ENCODE peak calls at places on chromosome 20, in five cellular contexts. Y, S, B, J and K are unnamed samples.

GRCh38 chr20:1287787-1288569 is 21.9 kb downstream of the SNPH start:
- DNase-seq in Y (no peak), S (no peak), B (peak), J (no peak), K (no peak)

GRCh38 chr20:46994341-46994740 is 99.7 kb downstream of the EYA2 start:
- DNase-seq in Y (peak), S (no peak), B (peak), J (peak), K (no peak)

GRCh38 chr20:15220778-15221565 is 883.6 kb upstream of the FLRT3 start:
- DNase-seq in Y (no peak), S (no peak), B (peak), J (no peak), K (no peak)

GRCh38 chr20:4549711-4550259 is 171.9 kb upstream of the PRND start:
- DNase-seq in Y (no peak), S (no peak), B (no peak), J (no peak), K (no peak)

GRCh38 chr20:6705106-6705766 is 62.2 kb upstream of the BMP2 start:
- DNase-seq in Y (no peak), S (no peak), B (no peak), J (no peak), K (no peak)

GRCh38 chr20:16501236-16501635 is 72.0 kb downstream of the KIF16B start:
- DNase-seq in Y (no peak), S (no peak), B (no peak), J (no peak), K (no peak)

GRCh38 chr20:4919047-4919704 is 82.1 kb downstream of the SLC23A2 start:
- DNase-seq in Y (no peak), S (no peak), B (peak), J (no peak), K (no peak)

GRCh38 chr20:46670585-46671584 is 18.4 kb downstream of the TP53RK start:
- DNase-seq in Y (peak), S (no peak), B (peak), J (no peak), K (no peak)

GRCh38 chr20:3889489-3890409 is 562 bp downstream of the PANK2 start:
- DNase-seq in Y (peak), S (no peak), B (peak), J (peak), K (no peak)

GRCh38 chr20:16974855-16975162 is 226.7 kb downstream of the OTOR start:
- DNase-seq in Y (no peak), S (no peak), B (no peak), J (no peak), K (no peak)

GRCh38 chr20:47951521-47951951 is 166.3 kb upstream of the SULF2 start:
- DNase-seq in Y (no peak), S (no peak), B (no peak), J (no peak), K (no peak)

GRCh38 chr20:14580426-14581074 is 243.1 kb upstream of the FLRT3 start:
- DNase-seq in Y (peak), S (no peak), B (no peak), J (no peak), K (no peak)

GRCh38 chr20:14355791-14356190 is 18.4 kb upstream of the FLRT3 start:
- DNase-seq in Y (no peak), S (no peak), B (no peak), J (no peak), K (no peak)

GRCh38 chr20:14790771-14791517 is 453.5 kb upstream of the FLRT3 start:
- DNase-seq in Y (peak), S (no peak), B (no peak), J (no peak), K (no peak)

GRCh38 chr20:568865-569415 is 25.4 kb upstream of the CSNK2A1 start:
- DNase-seq in Y (no peak), S (no peak), B (peak), J (no peak), K (no peak)

GRCh38 chr20:1628621-1629020 is 8.8 kb upstream of the SIRPB1 start:
- DNase-seq in Y (no peak), S (no peak), B (no peak), J (no peak), K (no peak)

GRCh38 chr20:61654726-61655125 is 402.7 kb downstream of the CDH4 start:
- DNase-seq in Y (no peak), S (no peak), B (no peak), J (no peak), K (no peak)

GRCh38 chr20:18719426-18719825 is 94.2 kb upstream of the SCP2D1 start:
- DNase-seq in Y (no peak), S (no peak), B (no peak), J (no peak), K (no peak)

GRCh38 chr20:35724321-35725230 is 17.5 kb downstream of the RBM39 start:
- DNase-seq in Y (no peak), S (no peak), B (no peak), J (no peak), K (no peak)

GRCh38 chr20:13934992-13935894 is 55.2 kb downstream of the SEL1L2 start:
- DNase-seq in Y (no peak), S (no peak), B (no peak), J (no peak), K (no peak)

GRCh38 chr20:24668791-24669190 is 199.4 kb downstream of the SYNDIG1 start:
- DNase-seq in Y (no peak), S (no peak), B (no peak), J (no peak), K (no peak)

GRCh38 chr20:12989586-12989985 is 19.2 kb upstream of the SPTLC3 start:
- DNase-seq in Y (no peak), S (no peak), B (no peak), J (no peak), K (no peak)

GRCh38 chr20:20034486-20034885 is 17.3 kb downstream of the NAA20 start:
- DNase-seq in Y (no peak), S (no peak), B (no peak), J (no peak), K (no peak)

GRCh38 chr20:45821942-45822341 is 5.2 kb downstream of the TNNC2 start:
- DNase-seq in Y (no peak), S (no peak), B (no peak), J (no peak), K (no peak)

GRCh38 chr20:9147553-9148024 is 78.7 kb downstream of the PLCB4 start:
- DNase-seq in Y (no peak), S (no peak), B (no peak), J (no peak), K (no peak)

GRCh38 chr20:22921595-22922421 is 113.3 kb upstream of the SSTR4 start:
- DNase-seq in Y (no peak), S (no peak), B (no peak), J (no peak), K (peak)

GRCh38 chr20:35431621-35432429 is 6.2 kb downstream of the GDF5 start:
- DNase-seq in Y (no peak), S (no peak), B (no peak), J (no peak), K (no peak)

DNA sequence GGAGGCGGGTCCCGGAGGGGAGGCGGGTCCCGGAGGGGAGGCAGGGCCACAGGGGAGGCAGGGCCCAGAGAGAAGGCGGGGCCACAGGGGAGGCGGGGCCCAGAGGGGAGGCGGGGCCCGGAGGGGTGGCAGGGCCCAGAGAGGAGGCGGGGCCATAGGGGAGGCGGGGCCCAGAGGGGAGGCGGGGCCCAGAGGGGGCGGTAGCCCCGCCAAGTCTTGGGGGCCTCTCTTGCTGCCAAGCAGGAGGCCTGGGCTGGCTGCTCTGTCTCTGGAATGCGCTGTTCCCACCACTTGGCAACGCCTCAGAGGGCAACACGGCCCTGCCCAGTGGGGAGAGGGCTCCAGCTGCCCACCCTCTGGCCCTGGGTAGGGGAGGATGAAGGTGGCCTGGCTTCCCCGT is 80.5 kb downstream of the YTHDF1 start:
- DNase-seq in Y (no peak), S (no peak), B (no peak), J (peak), K (no peak)
- TF ChIP-seq CTCF in Y (no peak), S (no peak), B (no peak), J (no peak), K (no peak)

GRCh38 chr20:31723282-31724078 is 812 bp upstream of the BCL2L1 start:
- DNase-seq in Y (peak), S (peak), B (peak), J (peak), K (peak)
- TF ChIP-seq CTCF in Y (peak), S (peak), B (no peak), J (peak), K (peak)

GRCh38 chr20:59688999-59689398 is 84.7 kb downstream of the PHACTR3 start:
- DNase-seq in Y (no peak), S (no peak), B (peak), J (no peak), K (no peak)
- TF ChIP-seq CTCF in Y (no peak), S (no peak), B (no peak), J (no peak), K (no peak)

DNA sequence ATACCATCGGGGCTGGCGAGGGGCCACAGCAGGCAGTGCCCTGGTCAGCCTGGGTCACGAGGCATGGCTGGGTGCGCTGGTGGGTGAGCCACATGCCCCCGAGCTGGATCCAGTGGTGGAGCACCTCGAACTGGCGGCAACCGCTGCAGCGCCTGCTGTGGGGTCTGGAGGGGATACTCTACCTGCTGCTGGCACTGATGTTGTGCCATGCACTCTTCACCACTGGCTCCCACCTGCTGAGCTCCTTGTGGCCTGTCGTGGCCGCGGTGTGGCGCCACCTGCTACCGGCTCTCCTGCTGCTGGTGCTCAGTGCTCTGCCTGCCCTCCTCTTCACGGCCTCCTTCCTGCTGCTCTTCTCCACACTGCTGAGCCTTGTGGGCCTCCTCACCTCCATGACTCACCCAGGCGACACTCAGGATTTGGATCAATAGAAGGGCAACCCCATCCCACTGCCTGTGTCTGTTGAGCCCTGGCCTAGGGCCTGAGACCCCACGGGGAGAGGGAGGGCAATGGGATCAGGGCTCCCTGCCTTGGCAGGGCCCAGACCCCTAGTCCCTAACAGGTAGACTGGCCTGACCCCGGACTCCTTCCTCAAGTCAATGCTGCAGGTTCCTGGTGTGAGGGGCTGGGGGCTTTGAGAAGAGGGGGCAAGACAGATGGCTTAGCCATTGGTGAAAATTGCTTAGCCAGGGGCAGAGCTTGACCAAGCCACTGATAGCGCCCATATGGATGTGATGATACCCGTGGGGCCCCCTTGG is 598 bp downstream of the TMEM239 start:
- DNase-seq in Y (no peak), S (no peak), B (peak), J (no peak), K (no peak)
- TF ChIP-seq CTCF in Y (no peak), S (no peak), B (no peak), J (peak), K (no peak)

DNA sequence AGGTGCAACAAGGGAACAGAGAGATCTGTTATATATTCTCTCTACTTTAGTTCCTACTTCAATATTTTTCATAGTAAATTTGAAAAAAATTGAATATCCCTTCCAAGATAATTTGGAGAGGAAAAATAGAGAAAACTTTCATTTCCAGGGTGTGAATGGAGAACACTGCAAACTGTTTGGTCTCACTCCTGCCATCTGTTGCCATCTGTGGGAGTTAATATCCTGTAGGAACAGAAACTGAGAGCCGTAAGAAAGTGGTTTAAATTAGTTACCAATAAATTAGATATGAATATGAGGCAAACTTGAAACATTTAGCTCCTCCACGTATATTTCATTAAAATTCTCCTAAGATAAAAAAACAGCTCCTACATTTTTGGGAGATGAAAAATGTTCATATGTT is 4.2 kb downstream of the ZNF337 start:
- DNase-seq in Y (no peak), S (no peak), B (no peak), J (no peak), K (no peak)
- TF ChIP-seq CTCF in Y (no peak), S (peak), B (no peak), J (no peak), K (no peak)

DNA sequence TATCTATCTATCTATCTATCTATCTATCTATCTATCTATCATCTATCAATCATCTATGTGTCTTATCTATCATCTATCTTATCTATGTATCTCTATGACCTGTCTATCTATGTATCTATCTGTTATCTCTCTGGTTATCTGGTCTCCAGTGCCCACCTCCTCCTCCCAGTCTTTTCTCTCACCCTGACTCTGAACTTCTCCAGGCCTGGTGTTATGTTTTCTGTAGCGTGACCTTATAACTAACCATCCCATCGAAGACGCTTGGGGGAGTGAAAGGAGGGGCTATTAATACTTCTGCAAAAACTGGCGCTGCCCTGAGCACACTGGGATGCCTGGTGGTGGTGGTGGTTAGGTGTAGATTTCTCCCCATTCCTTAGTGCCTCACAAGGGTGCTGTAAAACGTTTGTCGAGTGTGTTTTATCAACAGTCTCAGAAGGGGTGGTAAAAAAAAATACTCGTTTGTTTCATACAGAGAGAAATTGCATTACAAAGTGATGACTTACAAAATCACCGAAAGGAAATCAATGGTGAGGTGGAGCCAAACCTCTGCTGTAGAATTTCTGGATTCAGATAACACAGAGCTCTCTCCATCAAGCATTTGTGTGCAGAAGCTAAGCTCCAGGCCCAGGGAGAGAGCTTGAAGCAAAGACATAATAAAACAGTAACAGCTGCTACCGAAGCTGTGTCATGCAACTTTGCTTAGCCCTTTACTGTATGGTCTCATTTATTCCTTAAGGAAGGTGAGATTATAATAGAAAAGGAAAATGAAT is 156.1 kb downstream of the BCAS1 start:
- DNase-seq in Y (peak), S (no peak), B (peak), J (no peak), K (no peak)
- TF ChIP-seq CTCF in Y (no peak), S (no peak), B (no peak), J (no peak), K (no peak)

GRCh38 chr20:39880890-39881289 is 808.1 kb downstream of the MAFB start:
- DNase-seq in Y (no peak), S (no peak), B (no peak), J (no peak), K (no peak)
- TF ChIP-seq CTCF in Y (no peak), S (peak), B (no peak), J (peak), K (no peak)

GRCh38 chr20:36875702-36876472 is at the start of gene TLDC2:
- DNase-seq in Y (no peak), S (no peak), B (no peak), J (no peak), K (no peak)
- TF ChIP-seq CTCF in Y (no peak), S (no peak), B (no peak), J (no peak), K (no peak)

GRCh38 chr20:49768204-49769124 is 44.2 kb upstream of the SLC9A8 start:
- DNase-seq in Y (peak), S (peak), B (peak), J (no peak), K (peak)

GRCh38 chr20:49766979-49767419 is 45.6 kb upstream of the SLC9A8 start:
- DNase-seq in Y (no peak), S (no peak), B (no peak), J (no peak), K (no peak)

GRCh38 chr20:49762940-49763766 is 49.5 kb upstream of the B4GALT5 start:
- DNase-seq in Y (no peak), S (no peak), B (no peak), J (no peak), K (no peak)

GRCh38 chr20:49765413-49765736 is 47.3 kb upstream of the SLC9A8 start:
- DNase-seq in Y (no peak), S (no peak), B (no peak), J (no peak), K (no peak)

GRCh38 chr20:49765846-49766541 is 46.6 kb upstream of the SLC9A8 start:
- DNase-seq in Y (no peak), S (no peak), B (no peak), J (no peak), K (no peak)
- TF ChIP-seq CTCF in Y (no peak), S (no peak), B (no peak), J (no peak), K (no peak)